ENCODE peak calls at places on chromosomes 4 and X, in eight cellular contexts. One of them, this sample, is unnamed.

GRCh38 chrX:30488092-30488491 is 89.5 kb downstream of the TASL start:
- DNase-seq in HEK293T: peak
- DNase-seq in mesothelial cell of epicardium: no peak
- DNase-seq in HepG2: no peak
- DNase-seq in AG09319: no peak
- DNase-seq in naive thymus-derived CD4-positive, alpha-beta T cell: no peak
- DNase-seq in RWPE2: no peak
- DNase-seq in activated CD4-positive, alpha-beta T cell treated with anti-CD3 and anti-CD28 coated beads for 24 hours: no peak
- DNase-seq in this sample: no peak

GRCh38 chr4:93495346-93495745 is 333.2 kb upstream of the ATOH1 start:
- DNase-seq in activated CD4-positive, alpha-beta T cell treated with anti-CD3 and anti-CD28 coated beads for 24 hours: no peak
- DNase-seq in AG09319: no peak
- DNase-seq in naive thymus-derived CD4-positive, alpha-beta T cell: no peak
- DNase-seq in HEK293T: no peak
- DNase-seq in mesothelial cell of epicardium: no peak
- DNase-seq in RWPE2: no peak
- DNase-seq in HepG2: no peak
- DNase-seq in this sample: no peak

GRCh38 chr4:155604718-155605601 is 61.7 kb upstream of the GUCY1A1 start:
- DNase-seq in naive thymus-derived CD4-positive, alpha-beta T cell: no peak
- DNase-seq in AG09319: peak
- DNase-seq in activated CD4-positive, alpha-beta T cell treated with anti-CD3 and anti-CD28 coated beads for 24 hours: no peak
- DNase-seq in HepG2: no peak
- DNase-seq in HEK293T: no peak
- DNase-seq in RWPE2: no peak
- DNase-seq in mesothelial cell of epicardium: no peak
- DNase-seq in this sample: no peak

GRCh38 chr4:53122280-53123116 is 243.4 kb downstream of the SCFD2 start:
- DNase-seq in HepG2: peak
- DNase-seq in mesothelial cell of epicardium: no peak
- DNase-seq in naive thymus-derived CD4-positive, alpha-beta T cell: no peak
- DNase-seq in activated CD4-positive, alpha-beta T cell treated with anti-CD3 and anti-CD28 coated beads for 24 hours: no peak
- DNase-seq in HEK293T: no peak
- DNase-seq in RWPE2: no peak
- DNase-seq in AG09319: no peak
- DNase-seq in this sample: no peak

GRCh38 chrX:79259073-79259689 is 108.0 kb downstream of the ITM2A start:
- DNase-seq in naive thymus-derived CD4-positive, alpha-beta T cell: peak
- DNase-seq in HEK293T: no peak
- DNase-seq in mesothelial cell of epicardium: no peak
- DNase-seq in HepG2: no peak
- DNase-seq in RWPE2: no peak
- DNase-seq in AG09319: no peak
- DNase-seq in activated CD4-positive, alpha-beta T cell treated with anti-CD3 and anti-CD28 coated beads for 24 hours: no peak
- DNase-seq in this sample: peak

GRCh38 chr4:95546866-95547707 is 1.7 kb downstream of the UNC5C start:
- DNase-seq in AG09319: no peak
- DNase-seq in naive thymus-derived CD4-positive, alpha-beta T cell: no peak
- DNase-seq in activated CD4-positive, alpha-beta T cell treated with anti-CD3 and anti-CD28 coated beads for 24 hours: no peak
- DNase-seq in mesothelial cell of epicardium: no peak
- DNase-seq in RWPE2: no peak
- DNase-seq in HEK293T: no peak
- DNase-seq in HepG2: no peak
- DNase-seq in this sample: no peak

GRCh38 chr4:54945838-54946237 is 179.6 kb downstream of the KDR start:
- DNase-seq in AG09319: no peak
- DNase-seq in HepG2: no peak
- DNase-seq in mesothelial cell of epicardium: no peak
- DNase-seq in RWPE2: no peak
- DNase-seq in HEK293T: no peak
- DNase-seq in naive thymus-derived CD4-positive, alpha-beta T cell: peak
- DNase-seq in activated CD4-positive, alpha-beta T cell treated with anti-CD3 and anti-CD28 coated beads for 24 hours: no peak
- DNase-seq in this sample: no peak

GRCh38 chrX:47540754-47541538 is 20.1 kb upstream of the ARAF start:
- DNase-seq in HEK293T: peak
- DNase-seq in AG09319: peak
- DNase-seq in HepG2: peak
- DNase-seq in activated CD4-positive, alpha-beta T cell treated with anti-CD3 and anti-CD28 coated beads for 24 hours: no peak
- DNase-seq in RWPE2: no peak
- DNase-seq in mesothelial cell of epicardium: peak
- DNase-seq in naive thymus-derived CD4-positive, alpha-beta T cell: no peak
- DNase-seq in this sample: no peak

GRCh38 chr4:162075691-162076090 is 88.1 kb downstream of the FSTL5 start:
- DNase-seq in AG09319: no peak
- DNase-seq in activated CD4-positive, alpha-beta T cell treated with anti-CD3 and anti-CD28 coated beads for 24 hours: no peak
- DNase-seq in HepG2: no peak
- DNase-seq in HEK293T: no peak
- DNase-seq in naive thymus-derived CD4-positive, alpha-beta T cell: no peak
- DNase-seq in RWPE2: no peak
- DNase-seq in mesothelial cell of epicardium: no peak
- DNase-seq in this sample: no peak

GRCh38 chr4:84235131-84235530 is 264.0 kb downstream of the NKX6-1 start:
- DNase-seq in mesothelial cell of epicardium: no peak
- DNase-seq in naive thymus-derived CD4-positive, alpha-beta T cell: no peak
- DNase-seq in HEK293T: no peak
- DNase-seq in HepG2: no peak
- DNase-seq in activated CD4-positive, alpha-beta T cell treated with anti-CD3 and anti-CD28 coated beads for 24 hours: no peak
- DNase-seq in AG09319: no peak
- DNase-seq in RWPE2: no peak
- DNase-seq in this sample: no peak

GRCh38 chr4:183504930-183505555 is at the start of gene ING2:
- DNase-seq in HEK293T: peak
- DNase-seq in RWPE2: peak
- DNase-seq in HepG2: peak
- DNase-seq in AG09319: peak
- DNase-seq in activated CD4-positive, alpha-beta T cell treated with anti-CD3 and anti-CD28 coated beads for 24 hours: no peak
- DNase-seq in mesothelial cell of epicardium: no peak
- DNase-seq in naive thymus-derived CD4-positive, alpha-beta T cell: no peak
- DNase-seq in this sample: no peak

This sample was measured in SK-N-MC.